ENCODE peak calls at places on chromosomes 3 and 15, in nine cellular contexts. One of them, this sample, is unnamed.

GRCh38 chr3:32414527-32415202 is 23.0 kb downstream of the CMTM7 start:
- DNase-seq in AG09309: no peak
- DNase-seq in GM03348: no peak
- DNase-seq in NCI-H460: no peak
- DNase-seq in NCI-H1092 treated with DMSO at 0.1 percent for 48 hours: no peak
- DNase-seq in hippocampal formation: no peak
- DNase-seq in NCI-H1694 treated with DMSO at 0.1 percent for 48 hours: no peak
- DNase-seq in endothelial cell: no peak
- DNase-seq in tibial artery: no peak
- DNase-seq in this sample: peak; percentile 84

GRCh38 chr3:141060287-141060686 is 9.1 kb downstream of the SPSB4 start:
- DNase-seq in AG09309: no peak
- DNase-seq in GM03348: no peak
- DNase-seq in NCI-H460: no peak
- DNase-seq in NCI-H1092 treated with DMSO at 0.1 percent for 48 hours: no peak
- DNase-seq in hippocampal formation: no peak
- DNase-seq in NCI-H1694 treated with DMSO at 0.1 percent for 48 hours: no peak
- DNase-seq in endothelial cell: no peak
- DNase-seq in tibial artery: no peak
- DNase-seq in this sample: no peak

GRCh38 chr15:33150993-33151392 is 43.5 kb downstream of the FMN1 start:
- DNase-seq in AG09309: no peak
- DNase-seq in GM03348: no peak
- DNase-seq in NCI-H460: no peak
- DNase-seq in NCI-H1092 treated with DMSO at 0.1 percent for 48 hours: no peak
- DNase-seq in hippocampal formation: no peak
- DNase-seq in NCI-H1694 treated with DMSO at 0.1 percent for 48 hours: no peak
- DNase-seq in endothelial cell: no peak
- DNase-seq in tibial artery: no peak
- DNase-seq in this sample: no peak

GRCh38 chr15:51623386-51623938 is 891 bp upstream of the DMXL2 start:
- DNase-seq in AG09309: no peak
- DNase-seq in GM03348: no peak
- DNase-seq in NCI-H460: no peak
- DNase-seq in NCI-H1092 treated with DMSO at 0.1 percent for 48 hours: peak; percentile 26
- DNase-seq in hippocampal formation: no peak
- DNase-seq in NCI-H1694 treated with DMSO at 0.1 percent for 48 hours: no peak
- DNase-seq in endothelial cell: no peak
- DNase-seq in tibial artery: no peak
- DNase-seq in this sample: peak; percentile 10

GRCh38 chr3:150083653-150084037 is 113.0 kb upstream of the PFN2 start:
- DNase-seq in AG09309: no peak
- DNase-seq in GM03348: peak; percentile 46
- DNase-seq in NCI-H460: no peak
- DNase-seq in NCI-H1092 treated with DMSO at 0.1 percent for 48 hours: peak; percentile 67
- DNase-seq in hippocampal formation: no peak
- DNase-seq in NCI-H1694 treated with DMSO at 0.1 percent for 48 hours: peak; percentile 95
- DNase-seq in endothelial cell: no peak
- DNase-seq in tibial artery: no peak
- DNase-seq in this sample: peak; percentile 64

GRCh38 chr3:189144645-189145044 is 27.1 kb upstream of the TPRG1 start:
- DNase-seq in AG09309: no peak
- DNase-seq in GM03348: no peak
- DNase-seq in NCI-H460: no peak
- DNase-seq in NCI-H1092 treated with DMSO at 0.1 percent for 48 hours: peak; percentile 73
- DNase-seq in hippocampal formation: no peak
- DNase-seq in NCI-H1694 treated with DMSO at 0.1 percent for 48 hours: peak; percentile 84
- DNase-seq in endothelial cell: no peak
- DNase-seq in tibial artery: no peak
- DNase-seq in this sample: peak; percentile 46

GRCh38 chr3:2961576-2961975 is 148.6 kb downstream of the IL5RA start:
- DNase-seq in AG09309: no peak
- DNase-seq in GM03348: no peak
- DNase-seq in NCI-H460: no peak
- DNase-seq in NCI-H1092 treated with DMSO at 0.1 percent for 48 hours: no peak
- DNase-seq in hippocampal formation: no peak
- DNase-seq in NCI-H1694 treated with DMSO at 0.1 percent for 48 hours: no peak
- DNase-seq in endothelial cell: no peak
- DNase-seq in tibial artery: no peak
- DNase-seq in this sample: no peak

GRCh38 chr15:31392761-31393401 is 66.2 kb downstream of the KLF13 start:
- DNase-seq in AG09309: no peak
- DNase-seq in GM03348: no peak
- DNase-seq in NCI-H460: no peak
- DNase-seq in NCI-H1092 treated with DMSO at 0.1 percent for 48 hours: peak; percentile 13
- DNase-seq in hippocampal formation: no peak
- DNase-seq in NCI-H1694 treated with DMSO at 0.1 percent for 48 hours: no peak
- DNase-seq in endothelial cell: no peak
- DNase-seq in tibial artery: no peak
- DNase-seq in this sample: no peak

GRCh38 chr3:138381413-138381901 is 33.1 kb downstream of the MRAS start:
- DNase-seq in AG09309: no peak
- DNase-seq in GM03348: peak; percentile 51
- DNase-seq in NCI-H460: no peak
- DNase-seq in NCI-H1092 treated with DMSO at 0.1 percent for 48 hours: no peak
- DNase-seq in hippocampal formation: peak; percentile 84
- DNase-seq in NCI-H1694 treated with DMSO at 0.1 percent for 48 hours: no peak
- DNase-seq in endothelial cell: no peak
- DNase-seq in tibial artery: no peak
- DNase-seq in this sample: no peak

GRCh38 chr3:94336076-94336741 is 273.3 kb downstream of the NSUN3 start:
- DNase-seq in AG09309: no peak
- DNase-seq in GM03348: peak; percentile 42
- DNase-seq in NCI-H460: peak; percentile 38
- DNase-seq in NCI-H1092 treated with DMSO at 0.1 percent for 48 hours: peak; percentile 2
- DNase-seq in hippocampal formation: no peak
- DNase-seq in NCI-H1694 treated with DMSO at 0.1 percent for 48 hours: no peak
- DNase-seq in endothelial cell: peak; percentile 12
- DNase-seq in tibial artery: no peak
- DNase-seq in this sample: peak; percentile 57

GRCh38 chr3:177466076-177466475 is 268.8 kb upstream of the TBL1XR1 start:
- DNase-seq in AG09309: no peak
- DNase-seq in GM03348: no peak
- DNase-seq in NCI-H460: no peak
- DNase-seq in NCI-H1092 treated with DMSO at 0.1 percent for 48 hours: no peak
- DNase-seq in hippocampal formation: no peak
- DNase-seq in NCI-H1694 treated with DMSO at 0.1 percent for 48 hours: no peak
- DNase-seq in endothelial cell: no peak
- DNase-seq in tibial artery: no peak
- DNase-seq in this sample: peak; percentile 10

GRCh38 chr3:59235221-59236012 is 185.6 kb upstream of the CFAP20DC start:
- DNase-seq in AG09309: no peak
- DNase-seq in GM03348: no peak
- DNase-seq in NCI-H460: no peak
- DNase-seq in NCI-H1092 treated with DMSO at 0.1 percent for 48 hours: no peak
- DNase-seq in hippocampal formation: no peak
- DNase-seq in NCI-H1694 treated with DMSO at 0.1 percent for 48 hours: no peak
- DNase-seq in endothelial cell: no peak
- DNase-seq in tibial artery: no peak
- DNase-seq in this sample: no peak

GRCh38 chr3:65883614-65884013 is 155.1 kb downstream of the MAGI1 start:
- DNase-seq in AG09309: no peak
- DNase-seq in GM03348: no peak
- DNase-seq in NCI-H460: no peak
- DNase-seq in NCI-H1092 treated with DMSO at 0.1 percent for 48 hours: peak; percentile 35
- DNase-seq in hippocampal formation: no peak
- DNase-seq in NCI-H1694 treated with DMSO at 0.1 percent for 48 hours: no peak
- DNase-seq in endothelial cell: peak; percentile 17
- DNase-seq in tibial artery: no peak
- DNase-seq in this sample: peak; percentile 19

GRCh38 chr3:18751514-18751913 is 326.4 kb upstream of the SATB1 start:
- DNase-seq in AG09309: no peak
- DNase-seq in GM03348: no peak
- DNase-seq in NCI-H460: no peak
- DNase-seq in NCI-H1092 treated with DMSO at 0.1 percent for 48 hours: peak; percentile 55
- DNase-seq in hippocampal formation: no peak
- DNase-seq in NCI-H1694 treated with DMSO at 0.1 percent for 48 hours: no peak
- DNase-seq in endothelial cell: no peak
- DNase-seq in tibial artery: no peak
- DNase-seq in this sample: no peak

This sample was measured in ELR.